ENCODE peak calls at places on chromosomes 11 and 22, in ten cellular contexts. One of them, this sample, is unnamed.

GRCh38 chr11:87144266-87144665 is 106.5 kb downstream of the TMEM135 start:
- DNase-seq in WTC11: no peak
- DNase-seq in endothelial cell: no peak
- DNase-seq in lung: no peak
- DNase-seq in osteoblast: no peak
- DNase-seq in heart left ventricle: no peak
- DNase-seq in AG04450: no peak
- DNase-seq in SK-N-SH: no peak
- DNase-seq in keratinocyte: no peak
- DNase-seq in GM20000: no peak
- DNase-seq in this sample: no peak

GRCh38 chr11:84922212-84922805 is 704.8 kb downstream of the DLG2 start:
- DNase-seq in WTC11: no peak
- DNase-seq in endothelial cell: no peak
- DNase-seq in lung: no peak
- DNase-seq in osteoblast: no peak
- DNase-seq in heart left ventricle: no peak
- DNase-seq in AG04450: no peak
- DNase-seq in SK-N-SH: no peak
- DNase-seq in keratinocyte: no peak
- DNase-seq in GM20000: no peak
- DNase-seq in this sample: no peak

GRCh38 chr11:44658451-44658850 is 68.3 kb upstream of the TSPAN18 start:
- DNase-seq in WTC11: peak
- DNase-seq in endothelial cell: peak
- DNase-seq in lung: no peak
- DNase-seq in osteoblast: peak
- DNase-seq in heart left ventricle: no peak
- DNase-seq in AG04450: no peak
- DNase-seq in SK-N-SH: peak
- DNase-seq in keratinocyte: no peak
- DNase-seq in GM20000: peak
- DNase-seq in this sample: no peak

GRCh38 chr22:50305658-50306566 is 1.5 kb downstream of the PLXNB2 start:
- DNase-seq in WTC11: no peak
- DNase-seq in endothelial cell: peak
- DNase-seq in lung: peak
- DNase-seq in osteoblast: peak
- DNase-seq in heart left ventricle: peak
- DNase-seq in AG04450: peak
- DNase-seq in SK-N-SH: peak
- DNase-seq in keratinocyte: peak
- DNase-seq in GM20000: peak
- DNase-seq in this sample: peak

GRCh38 chr11:78659326-78660319 is 85.0 kb upstream of the NARS2 start:
- DNase-seq in WTC11: no peak
- DNase-seq in endothelial cell: no peak
- DNase-seq in lung: no peak
- DNase-seq in osteoblast: no peak
- DNase-seq in heart left ventricle: no peak
- DNase-seq in AG04450: no peak
- DNase-seq in SK-N-SH: no peak
- DNase-seq in keratinocyte: peak
- DNase-seq in GM20000: no peak
- DNase-seq in this sample: peak

GRCh38 chr11:92048415-92048814 is 176.2 kb upstream of the FAT3 start:
- DNase-seq in WTC11: no peak
- DNase-seq in endothelial cell: no peak
- DNase-seq in lung: no peak
- DNase-seq in osteoblast: no peak
- DNase-seq in heart left ventricle: no peak
- DNase-seq in AG04450: no peak
- DNase-seq in SK-N-SH: no peak
- DNase-seq in keratinocyte: no peak
- DNase-seq in GM20000: no peak
- DNase-seq in this sample: no peak

GRCh38 chr11:86802601-86803051 is 2.3 kb downstream of the PRSS23 start:
- DNase-seq in WTC11: peak
- DNase-seq in endothelial cell: peak
- DNase-seq in lung: no peak
- DNase-seq in osteoblast: no peak
- DNase-seq in heart left ventricle: no peak
- DNase-seq in AG04450: no peak
- DNase-seq in SK-N-SH: peak
- DNase-seq in keratinocyte: peak
- DNase-seq in GM20000: peak
- DNase-seq in this sample: no peak

GRCh38 chr11:69368119-69368880 is 74.3 kb downstream of the MYEOV start:
- DNase-seq in WTC11: no peak
- DNase-seq in endothelial cell: peak
- DNase-seq in lung: peak
- DNase-seq in osteoblast: peak
- DNase-seq in heart left ventricle: peak
- DNase-seq in AG04450: no peak
- DNase-seq in SK-N-SH: no peak
- DNase-seq in keratinocyte: no peak
- DNase-seq in GM20000: no peak
- DNase-seq in this sample: no peak

GRCh38 chr11:117380676-117381075 is 53.0 kb downstream of the CEP164 start:
- DNase-seq in WTC11: no peak
- DNase-seq in endothelial cell: no peak
- DNase-seq in lung: no peak
- DNase-seq in osteoblast: peak
- DNase-seq in heart left ventricle: no peak
- DNase-seq in AG04450: no peak
- DNase-seq in SK-N-SH: no peak
- DNase-seq in keratinocyte: no peak
- DNase-seq in GM20000: no peak
- DNase-seq in this sample: no peak

GRCh38 chr11:114291847-114292680 is 4.1 kb upstream of the NNMT start:
- DNase-seq in WTC11: no peak
- DNase-seq in endothelial cell: no peak
- DNase-seq in lung: no peak
- DNase-seq in osteoblast: no peak
- DNase-seq in heart left ventricle: no peak
- DNase-seq in AG04450: no peak
- DNase-seq in SK-N-SH: no peak
- DNase-seq in keratinocyte: no peak
- DNase-seq in GM20000: no peak
- DNase-seq in this sample: no peak

GRCh38 chr11:27735281-27735680 is 35.0 kb upstream of the BDNF start:
- DNase-seq in WTC11: no peak
- DNase-seq in endothelial cell: no peak
- DNase-seq in lung: no peak
- DNase-seq in osteoblast: no peak
- DNase-seq in heart left ventricle: no peak
- DNase-seq in AG04450: no peak
- DNase-seq in SK-N-SH: no peak
- DNase-seq in keratinocyte: no peak
- DNase-seq in GM20000: no peak
- DNase-seq in this sample: no peak

GRCh38 chr11:1283091-1283511 is 26.3 kb downstream of the TOLLIP start:
- DNase-seq in WTC11: no peak
- DNase-seq in endothelial cell: no peak
- DNase-seq in lung: no peak
- DNase-seq in osteoblast: no peak
- DNase-seq in heart left ventricle: peak
- DNase-seq in AG04450: no peak
- DNase-seq in SK-N-SH: no peak
- DNase-seq in keratinocyte: no peak
- DNase-seq in GM20000: no peak
- DNase-seq in this sample: no peak

GRCh38 chr22:48268771-48269552 is 1506.5 kb downstream of the TBC1D22A start:
- DNase-seq in WTC11: no peak
- DNase-seq in endothelial cell: no peak
- DNase-seq in lung: peak
- DNase-seq in osteoblast: peak
- DNase-seq in heart left ventricle: no peak
- DNase-seq in AG04450: no peak
- DNase-seq in SK-N-SH: no peak
- DNase-seq in keratinocyte: no peak
- DNase-seq in GM20000: no peak
- DNase-seq in this sample: no peak

GRCh38 chr11:126061707-126062678 is 673 bp downstream of the CDON start:
- DNase-seq in WTC11: peak
- DNase-seq in endothelial cell: peak
- DNase-seq in lung: peak
- DNase-seq in osteoblast: peak
- DNase-seq in heart left ventricle: peak
- DNase-seq in AG04450: no peak
- DNase-seq in SK-N-SH: peak
- DNase-seq in keratinocyte: no peak
- DNase-seq in GM20000: peak
- DNase-seq in this sample: peak

GRCh38 chr11:3159296-3160190 is 5.6 kb downstream of the OSBPL5 start:
- DNase-seq in WTC11: peak
- DNase-seq in endothelial cell: no peak
- DNase-seq in lung: peak
- DNase-seq in osteoblast: peak
- DNase-seq in heart left ventricle: peak
- DNase-seq in AG04450: no peak
- DNase-seq in SK-N-SH: no peak
- DNase-seq in keratinocyte: no peak
- DNase-seq in GM20000: no peak
- DNase-seq in this sample: no peak

GRCh38 chr22:44658371-44658953 is 43.5 kb upstream of the PRR5 start:
- DNase-seq in WTC11: no peak
- DNase-seq in endothelial cell: no peak
- DNase-seq in lung: no peak
- DNase-seq in osteoblast: peak
- DNase-seq in heart left ventricle: no peak
- DNase-seq in AG04450: no peak
- DNase-seq in SK-N-SH: peak
- DNase-seq in keratinocyte: no peak
- DNase-seq in GM20000: no peak
- DNase-seq in this sample: peak

GRCh38 chr11:35165416-35166368 is 26.7 kb downstream of the CD44 start:
- DNase-seq in WTC11: no peak
- DNase-seq in endothelial cell: peak
- DNase-seq in lung: peak
- DNase-seq in osteoblast: peak
- DNase-seq in heart left ventricle: no peak
- DNase-seq in AG04450: no peak
- DNase-seq in SK-N-SH: no peak
- DNase-seq in keratinocyte: no peak
- DNase-seq in GM20000: peak
- DNase-seq in this sample: peak

GRCh38 chr11:128800871-128801417 is 66.2 kb downstream of the KCNJ1 start:
- DNase-seq in WTC11: no peak
- DNase-seq in endothelial cell: no peak
- DNase-seq in lung: no peak
- DNase-seq in osteoblast: no peak
- DNase-seq in heart left ventricle: no peak
- DNase-seq in AG04450: no peak
- DNase-seq in SK-N-SH: no peak
- DNase-seq in keratinocyte: no peak
- DNase-seq in GM20000: no peak
- DNase-seq in this sample: no peak

GRCh38 chr11:128796275-128796674 is 70.8 kb downstream of the KCNJ1 start:
- DNase-seq in WTC11: no peak
- DNase-seq in endothelial cell: no peak
- DNase-seq in lung: no peak
- DNase-seq in osteoblast: peak
- DNase-seq in heart left ventricle: no peak
- DNase-seq in AG04450: no peak
- DNase-seq in SK-N-SH: no peak
- DNase-seq in keratinocyte: no peak
- DNase-seq in GM20000: peak
- DNase-seq in this sample: no peak
- TF ChIP-seq CTCF in WTC11: no peak
- TF ChIP-seq CTCF in endothelial cell: no peak
- TF ChIP-seq CTCF in lung: no peak
- TF ChIP-seq CTCF in osteoblast: no peak
- TF ChIP-seq CTCF in heart left ventricle: no peak
- TF ChIP-seq CTCF in AG04450: no peak
- TF ChIP-seq CTCF in SK-N-SH: no peak
- TF ChIP-seq CTCF in keratinocyte: no peak
- TF ChIP-seq CTCF in GM20000: no peak
- TF ChIP-seq CTCF in this sample: no peak

DNA sequence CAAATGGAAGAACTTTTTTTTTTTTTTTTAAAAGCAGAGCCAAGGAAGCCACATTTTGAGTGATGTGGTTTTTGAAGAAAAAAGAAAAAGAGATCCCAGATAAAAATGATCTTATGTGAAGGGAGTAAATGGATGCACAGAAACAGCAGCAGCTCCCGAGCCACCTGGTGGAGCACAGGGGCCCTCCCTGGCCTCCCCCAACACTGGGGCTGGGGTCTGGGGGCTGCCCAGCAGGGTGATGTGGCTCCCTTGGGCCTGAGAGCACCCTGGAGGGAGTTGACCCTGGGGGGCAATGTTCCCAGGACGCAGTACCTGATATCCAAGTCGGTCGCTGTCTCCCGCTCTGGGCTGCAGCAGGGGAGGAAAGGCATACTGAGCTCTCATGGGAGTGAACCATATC is 26.5 kb upstream of the KCNJ11 start:
- DNase-seq in WTC11: no peak
- DNase-seq in endothelial cell: no peak
- DNase-seq in lung: no peak
- DNase-seq in osteoblast: no peak
- DNase-seq in heart left ventricle: peak
- DNase-seq in AG04450: no peak
- DNase-seq in SK-N-SH: no peak
- DNase-seq in keratinocyte: no peak
- DNase-seq in GM20000: no peak
- DNase-seq in this sample: no peak
- TF ChIP-seq CTCF in WTC11: no peak
- TF ChIP-seq CTCF in endothelial cell: no peak
- TF ChIP-seq CTCF in lung: no peak
- TF ChIP-seq CTCF in osteoblast: no peak
- TF ChIP-seq CTCF in heart left ventricle: no peak
- TF ChIP-seq CTCF in AG04450: no peak
- TF ChIP-seq CTCF in SK-N-SH: no peak
- TF ChIP-seq CTCF in keratinocyte: no peak
- TF ChIP-seq CTCF in GM20000: no peak
- TF ChIP-seq CTCF in this sample: no peak

GRCh38 chr11:128948583-128948982 is 5.9 kb upstream of the TP53AIP1 start:
- DNase-seq in WTC11: peak
- DNase-seq in endothelial cell: peak
- DNase-seq in lung: no peak
- DNase-seq in osteoblast: no peak
- DNase-seq in heart left ventricle: no peak
- DNase-seq in AG04450: no peak
- DNase-seq in SK-N-SH: no peak
- DNase-seq in keratinocyte: no peak
- DNase-seq in GM20000: no peak
- DNase-seq in this sample: no peak
- TF ChIP-seq CTCF in WTC11: no peak
- TF ChIP-seq CTCF in endothelial cell: no peak
- TF ChIP-seq CTCF in lung: no peak
- TF ChIP-seq CTCF in osteoblast: no peak
- TF ChIP-seq CTCF in heart left ventricle: no peak
- TF ChIP-seq CTCF in AG04450: peak
- TF ChIP-seq CTCF in SK-N-SH: no peak
- TF ChIP-seq CTCF in keratinocyte: peak
- TF ChIP-seq CTCF in GM20000: no peak
- TF ChIP-seq CTCF in this sample: peak

DNA sequence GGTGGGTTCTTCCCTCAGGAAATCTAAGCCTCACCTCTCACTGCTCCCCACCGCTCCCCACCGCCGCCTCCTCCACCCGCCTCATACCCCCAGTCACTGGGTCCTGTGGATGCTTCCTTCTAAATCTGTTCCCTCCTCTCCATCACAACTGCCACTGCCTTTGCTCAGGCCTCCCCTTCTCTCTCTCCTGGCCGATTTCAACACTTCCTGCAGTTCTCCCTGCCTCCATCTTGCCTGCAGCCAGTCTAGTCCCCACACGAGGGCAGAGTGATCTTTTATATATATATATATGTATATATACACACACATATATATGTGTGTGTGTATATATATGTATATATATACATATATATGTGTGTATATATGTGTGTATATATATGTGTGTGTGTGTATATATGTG is 27.8 kb downstream of the CREB3L1 start:
- DNase-seq in WTC11: no peak
- DNase-seq in endothelial cell: no peak
- DNase-seq in lung: no peak
- DNase-seq in osteoblast: peak
- DNase-seq in heart left ventricle: no peak
- DNase-seq in AG04450: no peak
- DNase-seq in SK-N-SH: peak
- DNase-seq in keratinocyte: no peak
- DNase-seq in GM20000: no peak
- DNase-seq in this sample: no peak
- TF ChIP-seq CTCF in WTC11: no peak
- TF ChIP-seq CTCF in endothelial cell: no peak
- TF ChIP-seq CTCF in lung: no peak
- TF ChIP-seq CTCF in osteoblast: no peak
- TF ChIP-seq CTCF in heart left ventricle: no peak
- TF ChIP-seq CTCF in AG04450: no peak
- TF ChIP-seq CTCF in SK-N-SH: no peak
- TF ChIP-seq CTCF in keratinocyte: peak
- TF ChIP-seq CTCF in GM20000: no peak
- TF ChIP-seq CTCF in this sample: no peak

This sample was measured in adrenal gland.